ENCODE peak calls at places on chromosomes 1 and 21, in seven cellular contexts. S is PC-9, K is NT2/D1, T is neural progenitor cell, Y is suprapubic skin, N is aorta, I is endothelial cell of umbilical vein. U is an unnamed sample. For H3K4me1, the result is how much of the 10 kb centered on the place peaks cover.

GRCh38 chr1:3522564-3523270 is 68.3 kb downstream of the ARHGEF16 start:
- DNase-seq in S (no peak), Y (peak), N (no peak), I (no peak), T (no peak), K (no peak), U (no peak)

GRCh38 chr1:200041337-200042118 is 14.0 kb downstream of the NR5A2 start:
- DNase-seq in I (peak), K (no peak), S (no peak), Y (no peak), N (no peak), T (peak), U (no peak)

GRCh38 chr1:151085953-151086559 is 15.5 kb downstream of the GABPB2 start:
- DNase-seq in Y (no peak), I (no peak), S (no peak), T (no peak), N (no peak), K (no peak), U (no peak)

GRCh38 chr1:16088996-16089395 is 15.5 kb upstream of the FAM131C start:
- DNase-seq in S (peak), Y (no peak), N (peak), K (no peak), T (no peak), I (peak), U (peak)

GRCh38 chr1:35533596-35533995 is 23.6 kb downstream of the KIAA0319L start:
- DNase-seq in S (no peak), K (no peak), I (no peak), T (no peak), Y (no peak), N (no peak), U (no peak)

GRCh38 chr1:92739669-92740524 is 45.0 kb downstream of the EVI5 start:
- DNase-seq in N (no peak), I (no peak), K (no peak), Y (no peak), T (no peak), S (no peak), U (no peak)

GRCh38 chr1:85134583-85135455 is 66.0 kb downstream of the SYDE2 start:
- DNase-seq in K (no peak), Y (no peak), N (no peak), T (no peak), S (peak), I (no peak), U (no peak)

GRCh38 chr1:29623501-29623900 is 387.2 kb downstream of the PTPRU start:
- DNase-seq in K (no peak), I (no peak), S (no peak), Y (no peak), N (no peak), T (no peak), U (no peak)

GRCh38 chr1:11706292-11706691 is 14.8 kb downstream of the DRAXIN start:
- DNase-seq in N (no peak), Y (no peak), S (no peak), T (no peak), K (no peak), I (no peak), U (no peak)

GRCh38 chr1:115531806-115532359 is 109.9 kb upstream of the VANGL1 start:
- DNase-seq in I (no peak), K (no peak), N (no peak), S (no peak), T (peak), Y (no peak), U (no peak)

GRCh38 chr21:38306833-38307232 is 50.0 kb downstream of the KCNJ15 start:
- DNase-seq in T (no peak), I (no peak), Y (no peak), K (no peak), N (no peak), S (no peak), U (no peak)

GRCh38 chr1:51642739-51643142 is 25.8 kb downstream of the OSBPL9 start:
- DNase-seq in K (no peak), N (no peak), S (no peak), T (no peak), I (peak), Y (no peak), U (no peak)

GRCh38 chr21:33841561-33841960 is 74.0 kb downstream of the ATP5PO start:
- DNase-seq in N (no peak), I (no peak), S (no peak), K (no peak), T (no peak), Y (no peak), U (no peak)

GRCh38 chr1:204128964-204129896 is 22.6 kb downstream of the ETNK2 start:
- DNase-seq in N (peak), S (peak), I (peak), K (peak), T (peak), Y (peak), U (peak)

GRCh38 chr1:207218512-207219352 is 102.7 kb upstream of the CD55 start:
- DNase-seq in S (peak), I (peak), Y (no peak), T (no peak), K (no peak), N (no peak), U (no peak)

GRCh38 chr1:44798481-44799365 is 1.5 kb upstream of the PLK3 start:
- DNase-seq in N (peak), S (no peak), Y (peak), T (no peak), K (no peak), I (no peak), U (peak)

GRCh38 chr1:47262787-47263413 is 30.9 kb upstream of the TAL1 start:
- DNase-seq in I (peak), T (peak), N (no peak), K (peak), S (peak), Y (no peak), U (no peak)

GRCh38 chr1:23537296-23537993 is 6.4 kb upstream of the E2F2 start:
- DNase-seq in K (no peak), Y (no peak), N (no peak), S (no peak), I (no peak), T (no peak), U (no peak)

GRCh38 chr1:177780096-177780700 is 189.7 kb downstream of the SEC16B start:
- DNase-seq in K (peak), Y (no peak), N (no peak), I (peak), T (peak), S (no peak), U (no peak)

GRCh38 chr21:44681152-44681551 is 811 bp downstream of the KRTAP12-1 start:
- DNase-seq in N (no peak), I (no peak), Y (no peak), T (no peak), K (no peak), S (no peak), U (no peak)

GRCh38 chr21:16563111-16563510 is 833.3 kb downstream of the USP25 start:
- DNase-seq in Y (no peak), S (no peak), N (no peak), I (no peak), T (no peak), K (no peak), U (no peak)

GRCh38 chr1:200379431-200379755 is 30.4 kb downstream of the ZNF281 start:
- DNase-seq in N (no peak), T (no peak), K (no peak), Y (no peak), I (no peak), S (no peak), U (no peak)

GRCh38 chr1:47106792-47107191 is 30.4 kb upstream of the CYP4A22 start:
- DNase-seq in T (no peak), Y (no peak), N (no peak), K (no peak), I (no peak), S (no peak), U (no peak)

GRCh38 chr1:223471566-223471965 is 78.4 kb downstream of the CCDC185 start:
- DNase-seq in K (no peak), N (no peak), Y (no peak), T (no peak), S (no peak), I (no peak), U (no peak)

GRCh38 chr1:27380766-27381733 is 2.1 kb downstream of the CD164L2 start:
- DNase-seq in T (no peak), N (no peak), S (no peak), K (no peak), Y (peak), I (no peak), U (no peak)

GRCh38 chr1:1799716-1800115 is 21.4 kb upstream of the NADK start:
- DNase-seq in Y (no peak), S (no peak), I (no peak), K (no peak), T (no peak), N (no peak), U (no peak)

GRCh38 chr1:112707217-112708001 is 482 bp upstream of the RHOC start:
- DNase-seq in K (peak), N (peak), Y (peak), S (peak), I (peak), T (peak), U (peak)

GRCh38 chr1:166489670-166490436 is 323.1 kb upstream of the FAM78B start:
- DNase-seq in T (no peak), I (no peak), K (no peak), N (no peak), S (peak), Y (peak), U (no peak)

GRCh38 chr1:110035236-110035752 is 870 bp downstream of the STRIP1 start:
- DNase-seq in Y (no peak), S (no peak), T (no peak), N (no peak), I (no peak), K (peak), U (no peak)

DNA sequence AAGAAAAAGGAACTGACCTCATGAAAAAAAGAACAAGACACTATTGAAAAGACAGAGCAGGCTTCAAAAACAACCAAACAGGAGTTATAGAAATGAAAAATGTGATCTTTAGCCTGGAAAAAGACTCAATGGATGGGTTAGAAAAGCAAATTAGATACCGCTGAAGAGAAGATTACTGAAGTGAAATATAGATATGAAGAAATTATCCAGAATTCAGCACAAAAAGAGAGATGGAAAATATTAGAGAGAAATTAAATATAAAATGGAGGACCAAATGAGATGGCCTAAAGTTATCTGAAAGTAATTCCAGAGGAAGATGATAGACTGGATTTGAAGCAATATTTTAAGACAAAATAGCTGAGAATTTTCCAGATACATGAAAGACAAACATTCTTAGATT is 63.0 kb downstream of the SLC37A1 start:
- DNase-seq in Y (no peak), T (no peak), S (no peak), N (no peak), K (no peak), I (no peak), U (no peak)
- H3K4me1 ChIP-seq in Y (under half), T (under half), S (under half), N (under half), K (under half), I (under half), U (under half)

GRCh38 chr1:54300395-54300794 is 100.4 kb downstream of the MRPL37 start:
- DNase-seq in T (no peak), K (no peak), I (no peak), N (no peak), S (no peak), Y (no peak), U (no peak)
- H3K4me1 ChIP-seq in T (half or more), K (under half), I (under half), N (under half), S (under half), Y (under half), U (half or more)

DNA sequence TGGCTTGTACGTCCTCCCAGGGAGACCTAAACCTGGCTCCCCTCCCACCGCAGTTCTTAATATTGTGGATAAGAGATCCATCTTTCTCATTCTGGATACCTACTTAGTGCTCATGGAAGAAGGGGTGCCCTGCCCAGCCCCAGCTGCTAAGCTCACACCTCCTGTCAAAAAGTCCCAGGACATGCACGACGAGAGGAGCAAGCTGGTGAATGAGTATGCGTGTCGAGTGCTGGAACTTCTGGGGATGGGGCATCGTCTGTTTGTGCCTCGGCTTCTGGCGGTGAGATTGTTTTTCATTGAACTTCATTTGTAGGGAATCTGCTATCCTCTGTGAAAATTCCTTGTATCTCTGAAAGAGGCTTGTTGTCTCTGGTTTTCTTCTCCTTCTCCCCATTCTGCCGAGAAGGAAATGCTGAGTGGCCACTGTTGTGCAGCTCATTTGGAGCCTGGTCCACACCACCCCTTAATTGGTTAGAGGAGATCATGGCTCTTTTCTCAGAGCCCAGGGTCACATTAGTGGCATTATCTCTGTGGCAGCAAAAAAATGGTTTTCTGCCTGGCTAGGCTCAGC is 199.4 kb upstream of the CACYBP start:
- DNase-seq in S (no peak), T (peak), Y (no peak), I (no peak), N (no peak), K (no peak), U (no peak)
- H3K4me1 ChIP-seq in S (under half), T (under half), Y (under half), I (under half), N (under half), K (under half), U (under half)

GRCh38 chr1:42935313-42935624 is 23.4 kb downstream of the SLC2A1 start:
- DNase-seq in S (no peak), T (no peak), K (no peak), N (peak), I (no peak), Y (peak), U (no peak)
- H3K4me1 ChIP-seq in S (half or more), T (under half), K (under half), N (under half), I (under half), Y (half or more), U (half or more)

DNA sequence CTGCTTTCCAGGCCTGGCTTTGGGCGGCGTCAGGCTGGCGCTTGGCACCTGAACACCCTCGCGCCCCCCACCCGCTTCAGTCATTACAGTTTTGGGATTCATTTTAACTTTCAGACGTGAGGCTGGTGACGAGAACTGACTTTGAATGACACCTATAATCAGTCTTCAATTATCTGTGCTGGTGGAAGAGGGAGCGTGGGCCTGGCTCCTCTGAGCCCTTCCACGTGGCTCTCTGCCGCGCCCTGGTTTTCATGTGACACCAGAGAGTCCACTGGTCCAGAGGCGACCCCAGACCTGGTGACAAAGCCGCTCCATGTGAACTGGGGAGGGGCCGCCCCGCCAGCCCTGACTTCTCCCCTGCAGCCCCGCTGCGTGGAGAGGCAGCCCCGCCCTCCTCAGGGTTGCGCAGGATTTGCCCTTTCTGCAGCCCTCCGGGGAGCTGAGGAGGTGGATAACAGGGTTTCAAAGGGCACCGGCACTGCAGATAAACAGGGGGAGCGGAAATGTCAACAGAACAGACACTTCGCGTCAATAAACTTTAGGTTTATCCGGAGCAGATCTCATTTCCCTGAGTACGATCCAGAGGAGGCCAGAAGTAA is 56.3 kb downstream of the AJAP1 start:
- DNase-seq in K (no peak), I (no peak), S (no peak), N (no peak), Y (no peak), T (peak), U (no peak)
- H3K4me1 ChIP-seq in K (under half), I (under half), S (under half), N (under half), Y (under half), T (under half), U (under half)

U was measured in left ventricle myocardium inferior.